ENCODE peak calls at places on chromosomes 7 and 10, in five cellular contexts. N is WERI-Rb-1, Q is lower lobe of right lung, T is kidney, P is colonic mucosa. U is an unnamed sample. For H3K36me3, the result is how much of the 10 kb centered on the place peaks cover.

GRCh38 chr10:4058514-4059029 is 273.6 kb upstream of the KLF6 start:
- DNase-seq in N (no peak), P (peak), Q (no peak), T (no peak), U (no peak)

GRCh38 chr7:30744075-30744417 is 7.9 kb upstream of the INMT start:
- DNase-seq in P (no peak), Q (no peak), T (no peak), N (no peak), U (no peak)

GRCh38 chr10:133359554-133359971 is 1.7 kb upstream of the FUOM start:
- DNase-seq in P (peak), Q (no peak), N (no peak), T (no peak), U (no peak)

GRCh38 chr10:83142074-83142563 is 997.2 kb upstream of the GHITM start:
- DNase-seq in P (no peak), T (no peak), Q (no peak), N (no peak), U (no peak)

GRCh38 chr7:27822245-27822644 is 82.3 kb downstream of the TAX1BP1 start:
- DNase-seq in Q (no peak), P (no peak), N (no peak), T (no peak), U (no peak)

GRCh38 chr7:133124974-133125373 is 43.1 kb upstream of the CHCHD3 start:
- DNase-seq in P (no peak), N (no peak), T (no peak), Q (no peak), U (no peak)

GRCh38 chr10:132360766-132361447 is 28.9 kb downstream of the LRRC27 start:
- DNase-seq in P (peak), Q (no peak), T (no peak), N (peak), U (peak)

GRCh38 chr10:89171263-89171872 is 35.7 kb downstream of the CH25H start:
- DNase-seq in P (no peak), Q (no peak), T (no peak), N (no peak), U (no peak)

GRCh38 chr10:69394020-69394419 is 22.7 kb downstream of the TACR2 start:
- DNase-seq in T (no peak), Q (no peak), N (no peak), P (no peak), U (no peak)
- H3K36me3 ChIP-seq in T (under half), Q (half or more), N (under half), P (under half), U (under half)

DNA sequence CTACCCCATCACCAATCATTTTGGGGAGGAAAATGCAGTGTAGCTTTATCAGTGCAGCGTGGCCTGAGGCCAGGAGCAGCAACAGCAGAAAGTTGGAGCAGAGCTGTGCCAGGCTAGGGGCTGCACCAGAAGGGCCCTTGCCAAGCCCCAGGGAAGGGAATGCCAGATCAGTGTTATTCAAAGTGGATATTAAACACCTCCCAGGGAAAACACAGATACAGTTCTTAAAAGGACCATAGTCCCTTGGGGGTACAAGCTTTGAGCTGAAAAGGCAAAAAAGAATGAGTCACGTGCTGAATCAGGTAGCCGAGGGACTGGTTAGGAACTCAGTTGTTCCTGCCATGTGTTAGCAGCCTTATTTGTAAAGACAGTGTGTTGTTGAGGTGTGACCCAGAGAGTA is 54.0 kb downstream of the GSDME start:
- DNase-seq in T (no peak), Q (no peak), N (no peak), P (no peak), U (no peak)
- H3K36me3 ChIP-seq in T (under half), Q (under half), N (under half), P (under half), U (under half)

GRCh38 chr10:100923580-100923979 is 10.8 kb downstream of the SLF2 start:
- DNase-seq in T (no peak), P (no peak), Q (no peak), N (no peak), U (no peak)

GRCh38 chr10:100930368-100930767 is 17.6 kb downstream of the SLF2 start:
- DNase-seq in P (no peak), Q (no peak), N (no peak), T (no peak), U (no peak)

GRCh38 chr10:100928039-100928438 is 15.3 kb downstream of the SLF2 start:
- DNase-seq in Q (no peak), N (no peak), P (no peak), T (no peak), U (no peak)

DNA sequence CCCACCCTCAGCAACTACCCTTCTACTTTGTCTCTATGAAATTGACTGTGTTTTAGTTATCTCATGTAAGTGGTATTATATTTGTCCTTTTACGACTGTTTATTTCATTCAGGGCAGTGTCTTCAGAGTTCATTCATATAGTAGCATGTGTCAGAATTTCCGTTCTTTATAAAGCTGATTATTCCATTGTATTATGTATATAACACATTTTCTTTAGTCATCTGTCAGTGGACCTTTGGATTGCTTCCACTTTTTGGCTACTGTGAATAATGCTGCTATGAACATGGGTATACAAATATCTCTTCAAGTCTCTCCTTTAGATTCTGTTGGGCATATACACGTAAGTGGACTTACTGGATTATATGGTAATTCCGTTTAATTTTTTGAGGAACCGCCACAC is 14.5 kb downstream of the SLF2 start:
- DNase-seq in N (no peak), T (no peak), P (no peak), Q (no peak), U (no peak)
- H3K36me3 ChIP-seq in N (half or more), T (under half), P (under half), Q (half or more), U (under half)

DNA sequence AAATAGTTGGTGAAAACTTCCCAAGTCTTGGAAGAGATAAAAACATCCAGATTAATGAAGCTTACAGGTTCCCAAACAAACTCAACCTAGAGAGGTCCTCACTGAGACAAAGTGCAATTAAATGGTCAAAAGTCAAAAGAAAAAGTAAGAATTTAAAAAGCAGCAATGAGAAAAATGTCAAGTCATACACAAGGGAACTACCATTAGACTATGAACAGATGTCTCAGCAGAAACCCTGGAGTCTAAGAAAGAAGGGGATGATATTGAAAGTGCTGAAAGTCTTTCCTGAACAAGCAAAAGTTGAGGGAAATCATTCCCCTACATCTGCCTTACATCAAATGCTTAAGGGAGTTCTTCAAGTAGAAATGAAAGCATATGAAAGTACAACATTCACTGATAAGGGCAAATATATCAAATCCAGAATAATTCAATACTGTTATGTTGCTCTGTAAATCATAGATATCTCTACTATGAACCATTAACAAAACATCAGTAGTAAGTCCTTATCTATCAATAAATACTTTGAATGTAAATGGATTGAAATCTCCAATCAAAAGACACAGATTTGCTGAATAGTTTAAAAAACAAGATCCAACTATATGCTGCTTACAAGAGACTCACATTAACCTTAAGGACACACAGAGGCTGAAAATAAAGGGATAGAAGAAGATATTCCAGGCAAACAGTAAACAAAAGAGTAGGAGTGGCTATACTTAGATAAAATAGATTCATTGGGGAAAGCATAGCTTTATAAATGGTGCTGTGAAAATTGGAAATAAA is 449.5 kb downstream of the PHTF2 start:
- DNase-seq in T (no peak), P (no peak), Q (no peak), N (no peak), U (no peak)
- H3K36me3 ChIP-seq in T (under half), P (under half), Q (under half), N (under half), U (under half)

GRCh38 chr7:149007615-149008014 is 20.7 kb downstream of the PDIA4 start:
- DNase-seq in T (no peak), Q (no peak), P (no peak), N (peak), U (no peak)
- H3K36me3 ChIP-seq in T (under half), Q (half or more), P (under half), N (half or more), U (under half)

GRCh38 chr10:12577610-12578009 is 228.3 kb downstream of the CAMK1D start:
- DNase-seq in T (no peak), N (no peak), Q (no peak), P (no peak), U (no peak)
- H3K36me3 ChIP-seq in T (under half), N (under half), Q (under half), P (under half), U (under half)

GRCh38 chr7:100353685-100354330 is 4.1 kb upstream of the PILRB start:
- DNase-seq in T (no peak), Q (no peak), P (no peak), N (no peak), U (no peak)
- H3K36me3 ChIP-seq in T (under half), Q (half or more), P (under half), N (half or more), U (under half)

GRCh38 chr7:131252976-131253375 is 74.7 kb upstream of the MKLN1 start:
- DNase-seq in N (no peak), T (no peak), P (no peak), Q (no peak), U (no peak)

GRCh38 chr7:131249003-131249402 is 78.7 kb upstream of the MKLN1 start:
- DNase-seq in N (no peak), Q (peak), P (peak), T (peak), U (peak)

GRCh38 chr7:131249483-131249882 is 78.2 kb upstream of the MKLN1 start:
- DNase-seq in T (no peak), N (no peak), P (no peak), Q (no peak), U (no peak)

GRCh38 chr7:131250331-131250730 is 77.3 kb upstream of the MKLN1 start:
- DNase-seq in P (no peak), N (peak), T (no peak), Q (no peak), U (no peak)

DNA sequence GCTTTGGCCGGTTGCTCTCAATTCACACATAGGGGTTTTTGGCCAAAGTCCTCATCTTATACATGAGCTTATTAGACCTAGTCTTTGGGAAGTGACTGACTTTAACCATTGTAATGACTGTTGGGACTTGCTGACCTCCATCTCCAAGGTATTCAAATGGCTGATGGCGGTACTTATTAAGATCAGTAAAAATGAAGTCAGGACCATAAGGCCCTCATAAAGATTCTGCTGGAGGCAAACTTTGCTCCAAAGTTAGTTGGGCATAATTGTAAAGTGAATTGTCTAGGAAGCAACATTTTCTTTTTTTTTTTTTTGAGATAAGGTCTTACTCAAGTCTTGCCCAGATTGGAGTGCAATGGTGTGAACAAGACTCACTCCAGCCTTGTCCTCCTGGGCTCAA is 76.3 kb upstream of the MKLN1 start:
- DNase-seq in N (no peak), P (no peak), T (no peak), Q (no peak), U (no peak)
- H3K36me3 ChIP-seq in N (under half), P (under half), T (under half), Q (under half), U (under half)

U was measured in ovary.